ENCODE peak calls at places on chromosomes 4 and X, in eight cellular contexts. One of them, this sample, is unnamed.

GRCh38 chr4:119314356-119314755 is 7.6 kb downstream of the FABP2 start:
- DNase-seq in mesendoderm: peak; percentile 66
- DNase-seq in CD8-positive, alpha-beta T cell: peak; percentile 35
- DNase-seq in hepatic stellate cell: no peak
- DNase-seq in WTC11: no peak
- DNase-seq in choroid plexus epithelial cell: peak; percentile 77
- DNase-seq in NCI-H774: no peak
- DNase-seq in stromal cell of bone marrow: peak; percentile 40
- DNase-seq in this sample: peak; percentile 30

GRCh38 chr4:133146574-133147198 is 2.4 kb upstream of the PCDH10 start:
- DNase-seq in mesendoderm: peak; percentile 93
- DNase-seq in CD8-positive, alpha-beta T cell: no peak
- DNase-seq in hepatic stellate cell: peak; percentile 52
- DNase-seq in WTC11: peak; percentile 77
- DNase-seq in choroid plexus epithelial cell: peak; percentile 76
- DNase-seq in NCI-H774: no peak
- DNase-seq in stromal cell of bone marrow: peak; percentile 18
- DNase-seq in this sample: no peak

GRCh38 chrX:79117078-79117477 is 27.4 kb upstream of the GPR174 start:
- DNase-seq in mesendoderm: no peak
- DNase-seq in CD8-positive, alpha-beta T cell: no peak
- DNase-seq in hepatic stellate cell: no peak
- DNase-seq in WTC11: no peak
- DNase-seq in choroid plexus epithelial cell: no peak
- DNase-seq in NCI-H774: no peak
- DNase-seq in stromal cell of bone marrow: peak; percentile 1
- DNase-seq in this sample: no peak

GRCh38 chrX:38561951-38562719 is 793 bp downstream of the TSPAN7 start:
- DNase-seq in mesendoderm: peak; percentile 39
- DNase-seq in CD8-positive, alpha-beta T cell: peak; percentile 23
- DNase-seq in hepatic stellate cell: peak; percentile 1
- DNase-seq in WTC11: peak; percentile 19
- DNase-seq in choroid plexus epithelial cell: no peak
- DNase-seq in NCI-H774: no peak
- DNase-seq in stromal cell of bone marrow: no peak
- DNase-seq in this sample: no peak

GRCh38 chr4:67723949-67724348 is 23.0 kb upstream of the UBA6 start:
- DNase-seq in mesendoderm: peak; percentile 68
- DNase-seq in CD8-positive, alpha-beta T cell: no peak
- DNase-seq in hepatic stellate cell: no peak
- DNase-seq in WTC11: peak; percentile 70
- DNase-seq in choroid plexus epithelial cell: no peak
- DNase-seq in NCI-H774: no peak
- DNase-seq in stromal cell of bone marrow: no peak
- DNase-seq in this sample: no peak

GRCh38 chr4:52838729-52839722 is 23.1 kb upstream of the RASL11B start:
- DNase-seq in mesendoderm: peak; percentile 44
- DNase-seq in CD8-positive, alpha-beta T cell: no peak
- DNase-seq in hepatic stellate cell: no peak
- DNase-seq in WTC11: no peak
- DNase-seq in choroid plexus epithelial cell: no peak
- DNase-seq in NCI-H774: no peak
- DNase-seq in stromal cell of bone marrow: no peak
- DNase-seq in this sample: no peak

GRCh38 chr4:76016383-76016782 is 6.9 kb downstream of the CXCL10 start:
- DNase-seq in mesendoderm: peak; percentile 44
- DNase-seq in CD8-positive, alpha-beta T cell: no peak
- DNase-seq in hepatic stellate cell: no peak
- DNase-seq in WTC11: no peak
- DNase-seq in choroid plexus epithelial cell: no peak
- DNase-seq in NCI-H774: no peak
- DNase-seq in stromal cell of bone marrow: no peak
- DNase-seq in this sample: no peak

GRCh38 chr4:168830777-168831512 is 179.1 kb downstream of the CBR4 start:
- DNase-seq in mesendoderm: no peak
- DNase-seq in CD8-positive, alpha-beta T cell: no peak
- DNase-seq in hepatic stellate cell: no peak
- DNase-seq in WTC11: no peak
- DNase-seq in choroid plexus epithelial cell: peak; percentile 58
- DNase-seq in NCI-H774: no peak
- DNase-seq in stromal cell of bone marrow: no peak
- DNase-seq in this sample: no peak

GRCh38 chr4:38993683-38994082 is 38.5 kb downstream of the TMEM156 start:
- DNase-seq in mesendoderm: peak; percentile 23
- DNase-seq in CD8-positive, alpha-beta T cell: no peak
- DNase-seq in hepatic stellate cell: no peak
- DNase-seq in WTC11: no peak
- DNase-seq in choroid plexus epithelial cell: peak; percentile 30
- DNase-seq in NCI-H774: no peak
- DNase-seq in stromal cell of bone marrow: no peak
- DNase-seq in this sample: no peak

GRCh38 chr4:20944961-20945360 is 244.7 kb downstream of the PACRGL start:
- DNase-seq in mesendoderm: no peak
- DNase-seq in CD8-positive, alpha-beta T cell: no peak
- DNase-seq in hepatic stellate cell: no peak
- DNase-seq in WTC11: no peak
- DNase-seq in choroid plexus epithelial cell: no peak
- DNase-seq in NCI-H774: no peak
- DNase-seq in stromal cell of bone marrow: no peak
- DNase-seq in this sample: no peak

GRCh38 chrX:56728752-56729151 is 291 bp upstream of the NBDY start:
- DNase-seq in mesendoderm: no peak
- DNase-seq in CD8-positive, alpha-beta T cell: peak; percentile 11
- DNase-seq in hepatic stellate cell: no peak
- DNase-seq in WTC11: no peak
- DNase-seq in choroid plexus epithelial cell: peak; percentile 34
- DNase-seq in NCI-H774: no peak
- DNase-seq in stromal cell of bone marrow: peak; percentile 1
- DNase-seq in this sample: peak; percentile 37

GRCh38 chr4:24979554-24979953 is 51.2 kb downstream of the LGI2 start:
- DNase-seq in mesendoderm: no peak
- DNase-seq in CD8-positive, alpha-beta T cell: no peak
- DNase-seq in hepatic stellate cell: no peak
- DNase-seq in WTC11: no peak
- DNase-seq in choroid plexus epithelial cell: peak; percentile 14
- DNase-seq in NCI-H774: no peak
- DNase-seq in stromal cell of bone marrow: no peak
- DNase-seq in this sample: no peak

GRCh38 chr4:181517521-181517920 is 725.7 kb upstream of the TENM3 start:
- DNase-seq in mesendoderm: no peak
- DNase-seq in CD8-positive, alpha-beta T cell: no peak
- DNase-seq in hepatic stellate cell: no peak
- DNase-seq in WTC11: no peak
- DNase-seq in choroid plexus epithelial cell: peak; percentile 79
- DNase-seq in NCI-H774: no peak
- DNase-seq in stromal cell of bone marrow: peak; percentile 14
- DNase-seq in this sample: no peak

GRCh38 chr4:24228692-24229091 is 338.8 kb upstream of the PPARGC1A start:
- DNase-seq in mesendoderm: no peak
- DNase-seq in CD8-positive, alpha-beta T cell: no peak
- DNase-seq in hepatic stellate cell: no peak
- DNase-seq in WTC11: no peak
- DNase-seq in choroid plexus epithelial cell: no peak
- DNase-seq in NCI-H774: no peak
- DNase-seq in stromal cell of bone marrow: no peak
- DNase-seq in this sample: no peak

GRCh38 chr4:177105526-177105925 is 204.1 kb upstream of the NEIL3 start:
- DNase-seq in mesendoderm: no peak
- DNase-seq in CD8-positive, alpha-beta T cell: no peak
- DNase-seq in hepatic stellate cell: no peak
- DNase-seq in WTC11: no peak
- DNase-seq in choroid plexus epithelial cell: no peak
- DNase-seq in NCI-H774: no peak
- DNase-seq in stromal cell of bone marrow: no peak
- DNase-seq in this sample: no peak

GRCh38 chrX:31268359-31268758 is 196.5 kb upstream of the FTHL17 start:
- DNase-seq in mesendoderm: peak; percentile 56
- DNase-seq in CD8-positive, alpha-beta T cell: no peak
- DNase-seq in hepatic stellate cell: no peak
- DNase-seq in WTC11: no peak
- DNase-seq in choroid plexus epithelial cell: peak; percentile 57
- DNase-seq in NCI-H774: no peak
- DNase-seq in stromal cell of bone marrow: no peak
- DNase-seq in this sample: no peak

GRCh38 chr4:162921178-162921785 is 245.4 kb downstream of the NAF1 start:
- DNase-seq in mesendoderm: peak; percentile 94
- DNase-seq in CD8-positive, alpha-beta T cell: no peak
- DNase-seq in hepatic stellate cell: no peak
- DNase-seq in WTC11: peak; percentile 24
- DNase-seq in choroid plexus epithelial cell: no peak
- DNase-seq in NCI-H774: no peak
- DNase-seq in stromal cell of bone marrow: no peak
- DNase-seq in this sample: no peak

GRCh38 chr4:123364906-123365305 is 31.7 kb upstream of the SPRY1 start:
- DNase-seq in mesendoderm: no peak
- DNase-seq in CD8-positive, alpha-beta T cell: no peak
- DNase-seq in hepatic stellate cell: no peak
- DNase-seq in WTC11: no peak
- DNase-seq in choroid plexus epithelial cell: no peak
- DNase-seq in NCI-H774: no peak
- DNase-seq in stromal cell of bone marrow: no peak
- DNase-seq in this sample: no peak

GRCh38 chrX:132401935-132402334 is 86.9 kb downstream of the MBNL3 start:
- DNase-seq in mesendoderm: no peak
- DNase-seq in CD8-positive, alpha-beta T cell: no peak
- DNase-seq in hepatic stellate cell: no peak
- DNase-seq in WTC11: no peak
- DNase-seq in choroid plexus epithelial cell: peak; percentile 28
- DNase-seq in NCI-H774: no peak
- DNase-seq in stromal cell of bone marrow: no peak
- DNase-seq in this sample: no peak

GRCh38 chr4:10107111-10108091 is 9.2 kb downstream of the WDR1 start:
- DNase-seq in mesendoderm: no peak
- DNase-seq in CD8-positive, alpha-beta T cell: no peak
- DNase-seq in hepatic stellate cell: no peak
- DNase-seq in WTC11: no peak
- DNase-seq in choroid plexus epithelial cell: peak; percentile 29
- DNase-seq in NCI-H774: no peak
- DNase-seq in stromal cell of bone marrow: no peak
- DNase-seq in this sample: no peak

GRCh38 chr4:82614868-82615449 is 53.2 kb upstream of the TMEM150C start:
- DNase-seq in mesendoderm: no peak
- DNase-seq in CD8-positive, alpha-beta T cell: no peak
- DNase-seq in hepatic stellate cell: no peak
- DNase-seq in WTC11: no peak
- DNase-seq in choroid plexus epithelial cell: peak; percentile 8
- DNase-seq in NCI-H774: no peak
- DNase-seq in stromal cell of bone marrow: no peak
- DNase-seq in this sample: no peak

GRCh38 chr4:121192500-121192899 is 28.4 kb upstream of the TNIP3 start:
- DNase-seq in mesendoderm: peak; percentile 55
- DNase-seq in CD8-positive, alpha-beta T cell: peak; percentile 13
- DNase-seq in hepatic stellate cell: no peak
- DNase-seq in WTC11: no peak
- DNase-seq in choroid plexus epithelial cell: peak; percentile 72
- DNase-seq in NCI-H774: no peak
- DNase-seq in stromal cell of bone marrow: peak; percentile 24
- DNase-seq in this sample: peak; percentile 31

GRCh38 chr4:1403177-1403583 is 3.1 kb downstream of the NKX1-1 start:
- DNase-seq in mesendoderm: no peak
- DNase-seq in CD8-positive, alpha-beta T cell: no peak
- DNase-seq in hepatic stellate cell: no peak
- DNase-seq in WTC11: no peak
- DNase-seq in choroid plexus epithelial cell: no peak
- DNase-seq in NCI-H774: no peak
- DNase-seq in stromal cell of bone marrow: no peak
- DNase-seq in this sample: no peak

GRCh38 chr4:15470149-15470520 is 453 bp downstream of the CC2D2A start:
- DNase-seq in mesendoderm: no peak
- DNase-seq in CD8-positive, alpha-beta T cell: no peak
- DNase-seq in hepatic stellate cell: no peak
- DNase-seq in WTC11: no peak
- DNase-seq in choroid plexus epithelial cell: peak; percentile 40
- DNase-seq in NCI-H774: no peak
- DNase-seq in stromal cell of bone marrow: no peak
- DNase-seq in this sample: no peak

GRCh38 chr4:86993909-86994672 is 59.3 kb downstream of the AFF1 start:
- DNase-seq in mesendoderm: no peak
- DNase-seq in CD8-positive, alpha-beta T cell: no peak
- DNase-seq in hepatic stellate cell: no peak
- DNase-seq in WTC11: no peak
- DNase-seq in choroid plexus epithelial cell: no peak
- DNase-seq in NCI-H774: no peak
- DNase-seq in stromal cell of bone marrow: no peak
- DNase-seq in this sample: no peak

GRCh38 chrX:98412058-98412457 is 1528.3 kb downstream of the RPA4 start:
- DNase-seq in mesendoderm: no peak
- DNase-seq in CD8-positive, alpha-beta T cell: no peak
- DNase-seq in hepatic stellate cell: no peak
- DNase-seq in WTC11: no peak
- DNase-seq in choroid plexus epithelial cell: no peak
- DNase-seq in NCI-H774: no peak
- DNase-seq in stromal cell of bone marrow: no peak
- DNase-seq in this sample: no peak

GRCh38 chr4:176065365-176066249 is at the start of gene WDR17:
- DNase-seq in mesendoderm: peak; percentile 99
- DNase-seq in CD8-positive, alpha-beta T cell: peak; percentile 66
- DNase-seq in hepatic stellate cell: peak; percentile 75
- DNase-seq in WTC11: peak; percentile 96
- DNase-seq in choroid plexus epithelial cell: peak; percentile 52
- DNase-seq in NCI-H774: peak; percentile 91
- DNase-seq in stromal cell of bone marrow: peak; percentile 41
- DNase-seq in this sample: peak; percentile 53

GRCh38 chr4:46404961-46405360 is 15.0 kb upstream of the GABRA2 start:
- DNase-seq in mesendoderm: peak; percentile 94
- DNase-seq in CD8-positive, alpha-beta T cell: no peak
- DNase-seq in hepatic stellate cell: no peak
- DNase-seq in WTC11: peak; percentile 55
- DNase-seq in choroid plexus epithelial cell: peak; percentile 75
- DNase-seq in NCI-H774: peak; percentile 28
- DNase-seq in stromal cell of bone marrow: no peak
- DNase-seq in this sample: no peak

GRCh38 chr4:38189445-38189844 is 229.2 kb downstream of the PTTG2 start:
- DNase-seq in mesendoderm: peak; percentile 53
- DNase-seq in CD8-positive, alpha-beta T cell: no peak
- DNase-seq in hepatic stellate cell: peak; percentile 48
- DNase-seq in WTC11: no peak
- DNase-seq in choroid plexus epithelial cell: peak; percentile 81
- DNase-seq in NCI-H774: no peak
- DNase-seq in stromal cell of bone marrow: peak; percentile 92
- DNase-seq in this sample: no peak

GRCh38 chrX:21412029-21412428 is 37.8 kb downstream of the CNKSR2 start:
- DNase-seq in mesendoderm: no peak
- DNase-seq in CD8-positive, alpha-beta T cell: no peak
- DNase-seq in hepatic stellate cell: no peak
- DNase-seq in WTC11: no peak
- DNase-seq in choroid plexus epithelial cell: no peak
- DNase-seq in NCI-H774: no peak
- DNase-seq in stromal cell of bone marrow: no peak
- DNase-seq in this sample: no peak

GRCh38 chrX:137354851-137355250 is 211.1 kb upstream of the ZIC3 start:
- DNase-seq in mesendoderm: no peak
- DNase-seq in CD8-positive, alpha-beta T cell: no peak
- DNase-seq in hepatic stellate cell: no peak
- DNase-seq in WTC11: no peak
- DNase-seq in choroid plexus epithelial cell: no peak
- DNase-seq in NCI-H774: peak; percentile 9
- DNase-seq in stromal cell of bone marrow: no peak
- DNase-seq in this sample: no peak

This sample was measured in central memory CD4-positive, alpha-beta T cell.